ENCODE peak calls at places on chromosomes 12 and 14, in six cellular contexts. S is HCT116, B is GM12878, G is thyroid gland, X is Peyer's patch, O is mesendoderm. A is an unnamed sample.

GRCh38 chr14:53929871-53930685 is 26.5 kb downstream of the BMP4 start:
- DNase-seq in S (peak; percentile 37), B (no peak), G (peak; percentile 70), X (no peak), O (peak; percentile 85), A (no peak)

GRCh38 chr12:18551703-18552102 is 186.1 kb downstream of the PLCZ1 start:
- DNase-seq in S (no peak), B (no peak), G (no peak), X (no peak), O (peak; percentile 7), A (no peak)

GRCh38 chr12:127025545-127025944 is 1241.4 kb upstream of the TMEM132C start:
- DNase-seq in S (no peak), B (no peak), G (no peak), X (no peak), O (no peak), A (no peak)

GRCh38 chr14:68598621-68599447 is 194.0 kb downstream of the ZFP36L1 start:
- DNase-seq in S (peak; percentile 97), B (no peak), G (peak; percentile 38), X (peak; percentile 72), O (no peak), A (peak; percentile 80)

GRCh38 chr14:61838661-61839060 is 76.4 kb downstream of the SNAPC1 start:
- DNase-seq in S (no peak), B (no peak), G (no peak), X (no peak), O (no peak), A (no peak)

GRCh38 chr14:43479751-43480150 is 1027.3 kb downstream of the FSCB start:
- DNase-seq in S (no peak), B (no peak), G (no peak), X (no peak), O (no peak), A (no peak)

GRCh38 chr12:53489242-53489915 is 9.9 kb downstream of the MAP3K12 start:
- DNase-seq in S (no peak), B (no peak), G (no peak), X (no peak), O (no peak), A (no peak)

GRCh38 chr12:46494424-46494823 is 121.9 kb upstream of the SLC38A2 start:
- DNase-seq in S (no peak), B (no peak), G (no peak), X (no peak), O (peak; percentile 95), A (no peak)

GRCh38 chr12:128817115-128818015 is 6.4 kb downstream of the SLC15A4 start:
- DNase-seq in S (no peak), B (peak; percentile 90), G (peak; percentile 83), X (no peak), O (peak; percentile 68), A (peak; percentile 41)

GRCh38 chr12:90945070-90945649 is 9.8 kb downstream of the CCER1 start:
- DNase-seq in S (peak; percentile 21), B (no peak), G (no peak), X (no peak), O (no peak), A (no peak)

GRCh38 chr12:5402009-5402408 is 29.9 kb upstream of the NTF3 start:
- DNase-seq in S (no peak), B (no peak), G (no peak), X (no peak), O (no peak), A (no peak)

GRCh38 chr12:1297206-1297605 is 297.2 kb downstream of the FBXL14 start:
- DNase-seq in S (no peak), B (no peak), G (no peak), X (no peak), O (no peak), A (no peak)

GRCh38 chr12:114096461-114096860 is 130.3 kb upstream of the RBM19 start:
- DNase-seq in S (no peak), B (no peak), G (no peak), X (no peak), O (no peak), A (no peak)

GRCh38 chr14:100305446-100306255 is 593 bp downstream of the SLC25A29 start:
- DNase-seq in S (no peak), B (no peak), G (peak; percentile 50), X (peak; percentile 63), O (peak; percentile 42), A (peak; percentile 43)

GRCh38 chr12:124482901-124483799 is 84.3 kb downstream of the NCOR2 start:
- DNase-seq in S (no peak), B (no peak), G (no peak), X (no peak), O (no peak), A (no peak)

GRCh38 chr12:46775796-46776195 is 50.0 kb downstream of the SLC38A4 start:
- DNase-seq in S (no peak), B (no peak), G (no peak), X (no peak), O (no peak), A (no peak)

GRCh38 chr14:105398726-105399440 is 545 bp downstream of the TEX22 start:
- DNase-seq in S (no peak), B (no peak), G (no peak), X (no peak), O (peak; percentile 42), A (no peak)

GRCh38 chr12:3398196-3398789 is 92.7 kb upstream of the PRMT8 start:
- DNase-seq in S (no peak), B (no peak), G (peak; percentile 2), X (no peak), O (no peak), A (no peak)

GRCh38 chr12:110728628-110729027 is 14.1 kb downstream of the PPP1CC start:
- DNase-seq in S (no peak), B (no peak), G (no peak), X (no peak), O (no peak), A (no peak)
- H3K36me3 ChIP-seq in S (peaks cover 69% of the 10 kb centered on the region), B (peaks cover 19% of the 10 kb centered on the region), G (peaks cover 26% of the 10 kb centered on the region), X (peaks cover 3% of the 10 kb centered on the region), O (peaks cover 13% of the 10 kb centered on the region), A (peaks cover 42% of the 10 kb centered on the region)

GRCh38 chr12:54608156-54608555 is 19.7 kb upstream of the PPP1R1A start:
- DNase-seq in S (no peak), B (no peak), G (no peak), X (no peak), O (no peak), A (no peak)
- H3K4me1 ChIP-seq in S (no peaks in the 10 kb centered on the region), B (no peaks in the 10 kb centered on the region), G (no peaks in the 10 kb centered on the region), X (no peaks in the 10 kb centered on the region), O (peaks cover 3% of the 10 kb centered on the region), A (no peaks in the 10 kb centered on the region)

GRCh38 chr12:76489737-76490136 is 69.8 kb downstream of the OSBPL8 start:
- DNase-seq in S (no peak), B (no peak), G (no peak), X (no peak), O (no peak), A (no peak)

GRCh38 chr12:76486011-76486410 is 73.6 kb downstream of the OSBPL8 start:
- DNase-seq in S (no peak), B (no peak), G (no peak), X (no peak), O (no peak), A (no peak)

GRCh38 chr12:76490763-76491162 is 68.8 kb downstream of the OSBPL8 start:
- DNase-seq in S (no peak), B (no peak), G (no peak), X (no peak), O (no peak), A (no peak)

GRCh38 chr12:76495556-76495955 is 64.0 kb downstream of the OSBPL8 start:
- DNase-seq in S (no peak), B (no peak), G (no peak), X (no peak), O (no peak), A (no peak)

GRCh38 chr12:76491292-76491691 is 68.3 kb downstream of the OSBPL8 start:
- DNase-seq in S (no peak), B (no peak), G (no peak), X (no peak), O (no peak), A (no peak)
- H3K36me3 ChIP-seq in S (peaks cover 2% of the 10 kb centered on the region), B (no peaks in the 10 kb centered on the region), G (no peaks in the 10 kb centered on the region), X (no peaks in the 10 kb centered on the region), O (no peaks in the 10 kb centered on the region), A (peaks cover 13% of the 10 kb centered on the region)

GRCh38 chr14:73293782-73294781 is 56.8 kb downstream of the PAPLN start:
- DNase-seq in S (no peak), B (no peak), G (no peak), X (no peak), O (no peak), A (no peak)
- H3K4me1 ChIP-seq in S (no peaks in the 10 kb centered on the region), B (peaks cover 34% of the 10 kb centered on the region), G (no peaks in the 10 kb centered on the region), X (no peaks in the 10 kb centered on the region), O (no peaks in the 10 kb centered on the region), A (peaks cover 41% of the 10 kb centered on the region)

GRCh38 chr14:21089271-21089670 is 9.2 kb downstream of the ZNF219 start:
- DNase-seq in S (no peak), B (no peak), G (no peak), X (no peak), O (no peak), A (no peak)

GRCh38 chr14:21088687-21089086 is 9.8 kb downstream of the ZNF219 start:
- DNase-seq in S (no peak), B (no peak), G (no peak), X (no peak), O (no peak), A (no peak)

GRCh38 chr14:21084988-21085853 is 13.2 kb downstream of the ZNF219 start:
- DNase-seq in S (no peak), B (no peak), G (peak; percentile 30), X (no peak), O (no peak), A (peak; percentile 63)

GRCh38 chr14:21086908-21087293 is 11.6 kb downstream of the ZNF219 start:
- DNase-seq in S (no peak), B (no peak), G (no peak), X (no peak), O (no peak), A (no peak)

GRCh38 chr14:21087294-21088091 is 11.0 kb downstream of the ZNF219 start:
- DNase-seq in S (no peak), B (no peak), G (no peak), X (no peak), O (peak; percentile 99), A (no peak)
- H3K36me3 ChIP-seq in S (no peaks in the 10 kb centered on the region), B (no peaks in the 10 kb centered on the region), G (peaks cover 24% of the 10 kb centered on the region), X (no peaks in the 10 kb centered on the region), O (peaks cover 21% of the 10 kb centered on the region), A (peaks cover 94% of the 10 kb centered on the region)

GRCh38 chr12:63907561-63907960 is 63.1 kb downstream of the SRGAP1 start:
- DNase-seq in S (no peak), B (no peak), G (no peak), X (no peak), O (no peak), A (no peak)

GRCh38 chr12:63905523-63905922 is 61.0 kb downstream of the SRGAP1 start:
- DNase-seq in S (no peak), B (no peak), G (no peak), X (no peak), O (no peak), A (no peak)

GRCh38 chr12:63900922-63901793 is 56.7 kb downstream of the SRGAP1 start:
- DNase-seq in S (no peak), B (no peak), G (no peak), X (no peak), O (no peak), A (no peak)

GRCh38 chr12:63906876-63907275 is 62.4 kb downstream of the SRGAP1 start:
- DNase-seq in S (no peak), B (no peak), G (no peak), X (no peak), O (no peak), A (no peak)

DNA sequence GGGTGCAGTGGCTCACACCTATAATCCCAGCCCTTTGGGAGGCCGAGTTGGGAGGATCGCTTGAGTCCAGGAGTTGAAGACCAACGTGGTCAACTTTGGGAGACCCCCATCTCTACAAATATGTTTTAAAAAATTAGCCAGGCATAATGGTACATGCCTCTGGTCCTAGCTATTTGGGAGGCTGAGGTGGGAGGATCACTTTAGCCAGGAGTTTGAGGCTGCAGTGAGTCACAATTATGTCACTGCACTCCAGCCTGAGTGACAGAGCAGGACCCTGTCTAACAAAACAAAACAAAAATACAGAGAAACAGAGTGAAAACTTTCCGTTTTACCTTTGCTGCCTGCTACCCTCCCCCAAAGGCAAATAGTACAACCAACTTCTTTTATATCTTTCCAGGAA is 60.2 kb downstream of the SRGAP1 start:
- DNase-seq in S (no peak), B (no peak), G (no peak), X (no peak), O (no peak), A (no peak)
- H3K4me1 ChIP-seq in S (peaks cover 13% of the 10 kb centered on the region), B (no peaks in the 10 kb centered on the region), G (no peaks in the 10 kb centered on the region), X (no peaks in the 10 kb centered on the region), O (no peaks in the 10 kb centered on the region), A (peaks cover 3% of the 10 kb centered on the region)